ENCODE peak calls at places on chromosomes 13 and 19, in four cellular contexts. M is tibial nerve, H is aorta, W is astrocyte. G is an unnamed sample. For H3K4me1, the result is how much of the 10 kb centered on the place peaks cover.

GRCh38 chr13:84570831-84571230 is 688.6 kb upstream of the SLITRK1 start:
- DNase-seq in M (no peak), H (no peak), W (peak), G (no peak)

GRCh38 chr19:52020506-52020905 is 7.7 kb downstream of the ZNF614 start:
- DNase-seq in M (no peak), H (no peak), W (no peak), G (no peak)

GRCh38 chr13:107271226-107271625 is 703.3 kb upstream of the ARGLU1 start:
- DNase-seq in M (no peak), H (no peak), W (peak), G (no peak)

GRCh38 chr19:9370747-9371619 is 8.2 kb downstream of the ZNF177 start:
- DNase-seq in M (no peak), H (no peak), W (no peak), G (no peak)

GRCh38 chr19:3773814-3774515 is 1.9 kb upstream of the RAX2 start:
- DNase-seq in M (no peak), H (no peak), W (no peak), G (no peak)

GRCh38 chr13:83498486-83499190 is 383.6 kb downstream of the SLITRK1 start:
- DNase-seq in M (no peak), H (no peak), W (peak), G (no peak)

GRCh38 chr13:62003452-62003851 is 587.8 kb upstream of the PCDH20 start:
- DNase-seq in M (no peak), H (no peak), W (no peak), G (no peak)

GRCh38 chr19:32416749-32417469 is 11.3 kb downstream of the DPY19L3 start:
- DNase-seq in M (no peak), H (no peak), W (peak), G (no peak)

GRCh38 chr19:5882421-5882968 is 12.2 kb upstream of the FUT5 start:
- DNase-seq in M (no peak), H (no peak), W (no peak), G (no peak)

GRCh38 chr19:55519461-55520311 is 17.2 kb downstream of the SBK2 start:
- DNase-seq in M (no peak), H (no peak), W (peak), G (no peak)

GRCh38 chr13:40764587-40765403 is 6.2 kb downstream of the MRPS31 start:
- DNase-seq in M (no peak), H (no peak), W (peak), G (no peak)

GRCh38 chr13:40762849-40763248 is 8.1 kb downstream of the MRPS31 start:
- DNase-seq in M (no peak), H (no peak), W (no peak), G (no peak)

GRCh38 chr13:40770609-40770933 is 419 bp downstream of the MRPS31 start:
- DNase-seq in M (no peak), H (no peak), W (no peak), G (no peak)

GRCh38 chr13:40769970-40770369 is 1.0 kb downstream of the MRPS31 start:
- DNase-seq in M (no peak), H (no peak), W (no peak), G (no peak)

GRCh38 chr13:40765602-40766001 is 5.4 kb downstream of the MRPS31 start:
- DNase-seq in M (no peak), H (no peak), W (no peak), G (no peak)
- H3K4me1 ChIP-seq in M (under half), H (under half), W (under half), G (under half)

DNA sequence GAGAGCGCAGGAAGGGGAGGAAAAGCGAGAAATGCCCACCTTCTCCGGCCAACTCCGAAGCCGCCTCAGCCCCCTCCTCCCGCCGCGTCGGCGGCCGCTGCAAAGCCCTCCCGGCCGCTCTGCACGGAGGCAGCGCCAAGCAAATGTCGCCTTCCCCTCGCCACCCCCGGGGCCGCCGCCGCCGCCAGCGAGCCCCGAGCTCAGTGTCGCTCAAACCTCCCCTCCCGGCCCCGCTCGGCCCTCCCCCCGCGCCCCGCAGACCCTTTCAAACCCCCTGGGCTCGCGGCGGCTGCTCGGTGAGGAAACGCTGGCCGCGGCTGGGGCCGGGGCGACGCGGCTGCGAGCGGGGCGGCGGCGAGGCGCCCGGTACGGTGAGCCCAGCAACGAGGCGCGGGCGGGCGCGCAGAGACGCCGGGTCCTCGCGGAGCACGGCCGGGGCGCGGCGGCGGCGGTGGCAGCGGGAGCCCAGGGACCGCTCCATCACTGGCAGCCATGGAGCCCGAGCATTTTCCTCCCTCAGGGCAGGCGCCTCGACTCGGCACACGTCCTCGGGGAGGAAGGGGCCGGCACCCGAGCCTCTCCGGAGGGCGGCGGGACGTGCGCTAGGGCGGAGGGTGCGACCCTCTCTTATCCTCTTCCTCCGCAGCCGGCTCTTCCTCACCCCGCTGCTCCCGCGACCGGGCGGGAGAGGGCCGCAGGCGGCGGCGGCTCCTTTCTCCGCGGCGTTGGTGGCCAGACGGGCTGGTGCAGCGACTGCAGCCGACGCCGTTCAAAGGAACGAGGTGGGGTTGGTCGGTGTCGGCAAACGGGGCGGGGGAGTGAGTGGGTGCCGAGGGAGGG is 486 bp upstream of the TSC22D1 start:
- DNase-seq in M (no peak), H (peak), W (no peak), G (peak)
- H3K4me1 ChIP-seq in M (under half), H (under half), W (under half), G (half or more)

GRCh38 chr19:45446295-45446694 is 21.5 kb upstream of the FOSB start:
- DNase-seq in M (no peak), H (no peak), W (no peak), G (no peak)

GRCh38 chr19:45445139-45445538 is 21.4 kb upstream of the ERCC1 start:
- DNase-seq in M (no peak), H (no peak), W (no peak), G (no peak)

GRCh38 chr19:45442927-45443461 is 19.3 kb upstream of the ERCC1 start:
- DNase-seq in M (peak), H (peak), W (peak), G (peak)

GRCh38 chr19:45443462-45444317 is 20.0 kb upstream of the ERCC1 start:
- DNase-seq in M (peak), H (peak), W (peak), G (peak)

GRCh38 chr19:45444318-45445041 is 20.8 kb upstream of the ERCC1 start:
- DNase-seq in M (peak), H (peak), W (peak), G (peak)
- H3K4me1 ChIP-seq in M (under half), H (under half), W (under half), G (under half)

DNA sequence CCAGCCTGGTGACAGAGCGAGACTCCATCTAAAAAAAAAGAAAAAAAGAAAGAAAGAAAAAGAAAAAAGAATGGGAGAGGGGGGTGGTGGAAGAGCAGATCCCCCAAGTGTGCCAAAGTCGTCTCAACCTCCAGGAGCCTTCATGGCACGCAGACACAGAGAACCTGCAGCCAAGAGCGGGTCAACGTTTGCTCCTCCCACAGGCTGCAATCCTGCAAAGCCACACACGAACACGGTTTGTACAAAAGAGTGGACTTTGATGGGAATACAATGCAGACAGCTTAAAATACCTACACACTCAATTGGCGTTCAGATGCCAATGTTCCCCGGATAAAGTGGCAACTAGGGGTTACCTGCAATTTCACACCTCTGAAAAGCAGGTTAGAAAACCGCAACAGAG is 29.4 kb downstream of the ANKRD10 start:
- DNase-seq in M (no peak), H (no peak), W (no peak), G (no peak)
- H3K4me1 ChIP-seq in M (under half), H (under half), W (under half), G (under half)

GRCh38 chr19:39413269-39413902 is 917 bp downstream of the PLEKHG2 start:
- DNase-seq in M (no peak), H (peak), W (no peak), G (peak)
- H3K4me1 ChIP-seq in M (under half), H (under half), W (under half), G (half or more)

GRCh38 chr13:91185294-91185863 is 162.1 kb upstream of the MIR17HG start:
- DNase-seq in M (no peak), H (no peak), W (peak), G (no peak)
- H3K4me1 ChIP-seq in M (under half), H (under half), W (under half), G (under half)

GRCh38 chr13:32720026-32720425 is 133.8 kb downstream of the PDS5B start:
- DNase-seq in M (no peak), H (no peak), W (no peak), G (no peak)
- H3K4me1 ChIP-seq in M (under half), H (under half), W (under half), G (under half)